ENCODE peak calls at places on chromosomes 11 and 22, in nine cellular contexts. Z is activated T-cell treated with anti-CD3 and anti-CD28 coated beads for 1 hour; C is kidney; K is right lobe of liver; I is occipital lobe; F is CD8-positive, alpha-beta memory T cell; G is DMS153; T is bronchial epithelial cell; W is activated CD8-positive, alpha-beta memory T cell treated with anti-CD3 and anti-CD28 coated beads for 1 hour. Y is an unnamed sample.

GRCh38 chr22:40414306-40414705 is 43.9 kb downstream of the SGSM3 start:
- DNase-seq in T (peak), Z (no peak), G (no peak), W (no peak), C (no peak), F (no peak), I (no peak), K (no peak), Y (no peak)

GRCh38 chr11:67510023-67510345 is 2.0 kb upstream of the CDK2AP2 start:
- DNase-seq in W (no peak), T (no peak), K (no peak), G (no peak), I (no peak), Z (no peak), F (no peak), C (no peak), Y (no peak)

GRCh38 chr22:38203090-38203810 is 1.5 kb downstream of the MAFF start:
- DNase-seq in W (no peak), Z (no peak), I (no peak), T (peak), G (peak), C (peak), K (peak), F (no peak), Y (no peak)

GRCh38 chr11:68855205-68855978 is 13.7 kb upstream of the CPT1A start:
- DNase-seq in G (no peak), Z (no peak), K (peak), I (no peak), W (no peak), C (peak), F (no peak), T (no peak), Y (peak)

GRCh38 chr22:25083414-25084166 is 116.1 kb upstream of the CRYBB3 start:
- DNase-seq in Z (no peak), G (no peak), F (no peak), C (no peak), I (no peak), K (no peak), W (no peak), T (no peak), Y (peak)

GRCh38 chr11:8671242-8671641 is 11.2 kb downstream of the TRIM66 start:
- DNase-seq in I (peak), W (no peak), G (no peak), Z (no peak), T (peak), K (no peak), C (no peak), F (no peak), Y (no peak)

GRCh38 chr11:102283088-102283487 is 34.2 kb upstream of the BIRC3 start:
- DNase-seq in K (no peak), C (no peak), W (no peak), F (no peak), T (no peak), Z (no peak), I (no peak), G (no peak), Y (no peak)

GRCh38 chr11:128757235-128757711 is 63.4 kb downstream of the FLI1 start:
- DNase-seq in Z (peak), I (no peak), W (peak), C (no peak), G (no peak), T (peak), F (peak), K (no peak), Y (no peak)

GRCh38 chr11:93573184-93573583 is 30.0 kb upstream of the SMCO4 start:
- DNase-seq in G (no peak), F (no peak), K (no peak), Z (no peak), W (no peak), T (peak), I (no peak), C (no peak), Y (no peak)

GRCh38 chr11:65260756-65261590 is 789 bp upstream of the POLA2 start:
- DNase-seq in K (no peak), G (no peak), T (no peak), I (no peak), F (no peak), C (peak), Z (no peak), W (no peak), Y (no peak)

GRCh38 chr11:86374586-86374985 is at the start of gene CCDC81:
- DNase-seq in T (no peak), I (no peak), F (no peak), G (no peak), W (no peak), Z (no peak), C (peak), K (no peak), Y (no peak)

GRCh38 chr22:36465232-36466021 is 16.0 kb downstream of the TXN2 start:
- DNase-seq in W (no peak), I (no peak), C (peak), Z (no peak), F (no peak), T (peak), K (peak), G (no peak), Y (no peak)

GRCh38 chr11:2930705-2931415 is 1.6 kb upstream of the PHLDA2 start:
- DNase-seq in T (peak), K (peak), G (peak), Z (no peak), F (no peak), C (peak), W (no peak), I (no peak), Y (peak)

GRCh38 chr11:1862588-1863351 is 9.9 kb downstream of the LSP1 start:
- DNase-seq in Z (no peak), T (peak), F (no peak), K (no peak), G (no peak), C (peak), I (no peak), W (no peak), Y (no peak)

GRCh38 chr11:126695293-126695692 is 305.3 kb downstream of the KIRREL3 start:
- DNase-seq in T (no peak), F (no peak), G (no peak), W (no peak), I (no peak), K (no peak), C (no peak), Z (no peak), Y (no peak)

GRCh38 chr11:43788394-43788793 is 92.2 kb upstream of the ALKBH3 start:
- DNase-seq in T (no peak), C (no peak), F (no peak), W (no peak), K (no peak), Z (no peak), G (no peak), I (no peak), Y (no peak)

GRCh38 chr11:44992181-44992582 is 41.5 kb upstream of the TP53I11 start:
- DNase-seq in G (no peak), W (no peak), Z (no peak), F (no peak), I (no peak), K (no peak), T (no peak), C (no peak), Y (no peak)

GRCh38 chr11:126158054-126158791 is 53.2 kb downstream of the RPUSD4 start:
- DNase-seq in F (no peak), W (no peak), I (no peak), Z (no peak), G (no peak), T (no peak), K (no peak), C (no peak), Y (no peak)

GRCh38 chr22:49975543-49976389 is 15.2 kb downstream of the PIM3 start:
- DNase-seq in K (no peak), Z (no peak), I (no peak), C (peak), F (no peak), G (no peak), W (no peak), T (no peak), Y (peak)

GRCh38 chr11:64885367-64886286 is 7.2 kb upstream of the EHD1 start:
- DNase-seq in G (peak), I (no peak), F (no peak), T (peak), C (no peak), W (no peak), Z (no peak), K (no peak), Y (no peak)

GRCh38 chr11:124143034-124143433 is 27.8 kb downstream of the VWA5A start:
- DNase-seq in W (no peak), K (no peak), Z (no peak), C (no peak), G (no peak), T (no peak), F (no peak), I (no peak), Y (no peak)

GRCh38 chr22:50665212-50665611 is 7.4 kb upstream of the SHANK3 start:
- DNase-seq in K (no peak), F (no peak), Z (no peak), T (no peak), W (no peak), C (no peak), I (no peak), G (no peak), Y (no peak)

GRCh38 chr11:27201454-27202302 is 161.1 kb downstream of the BBOX1 start:
- DNase-seq in C (peak), I (no peak), T (peak), F (no peak), W (no peak), G (peak), Z (no peak), K (peak), Y (peak)

GRCh38 chr22:50702821-50703725 is 30.4 kb downstream of the SHANK3 start:
- DNase-seq in I (no peak), F (no peak), T (no peak), G (no peak), C (peak), W (no peak), K (peak), Z (no peak), Y (peak)

GRCh38 chr11:58028687-58029411 is 1.9 kb upstream of the OR6Q1 start:
- DNase-seq in Z (no peak), G (no peak), F (no peak), C (peak), W (no peak), I (no peak), K (no peak), T (no peak), Y (no peak)

GRCh38 chr11:113281052-113281725 is 33.2 kb upstream of the TTC12 start:
- DNase-seq in C (no peak), I (no peak), K (no peak), Z (no peak), W (no peak), G (no peak), F (no peak), T (no peak), Y (no peak)

GRCh38 chr11:7077101-7077500 is 11.7 kb upstream of the RBMXL2 start:
- DNase-seq in G (no peak), K (no peak), C (no peak), Z (no peak), W (no peak), I (no peak), T (no peak), F (no peak), Y (no peak)

GRCh38 chr11:117072517-117073218 is 25.6 kb downstream of the SIK3 start:
- DNase-seq in T (peak), K (no peak), I (no peak), F (no peak), C (no peak), W (no peak), Z (no peak), G (no peak), Y (no peak)

GRCh38 chr11:19650929-19651487 is 61.6 kb upstream of the NAV2 start:
- DNase-seq in G (no peak), F (no peak), T (no peak), Z (no peak), I (no peak), C (no peak), K (no peak), W (no peak), Y (no peak)

GRCh38 chr11:114053406-114053805 is 6.1 kb upstream of the ZBTB16 start:
- DNase-seq in I (no peak), W (no peak), F (no peak), K (no peak), G (no peak), Z (no peak), T (no peak), C (no peak), Y (no peak)

GRCh38 chr22:30094804-30095203 is 14.5 kb downstream of the HORMAD2 start:
- DNase-seq in W (no peak), I (no peak), K (no peak), F (no peak), G (no peak), C (no peak), Z (no peak), T (no peak), Y (no peak)

GRCh38 chr11:34599406-34599901 is 21.4 kb upstream of the EHF start:
- DNase-seq in Z (no peak), G (no peak), W (no peak), F (no peak), K (no peak), T (peak), C (no peak), I (no peak), Y (no peak)

GRCh38 chr11:124950606-124951330 is 3.2 kb upstream of the CCDC15 start:
- DNase-seq in W (no peak), G (no peak), Z (no peak), T (no peak), C (no peak), F (no peak), K (no peak), I (no peak), Y (no peak)

GRCh38 chr11:71525938-71526495 is 1.1 kb upstream of the KRTAP5-7 start:
- DNase-seq in G (no peak), F (no peak), T (no peak), C (no peak), I (no peak), Z (no peak), K (peak), W (no peak), Y (no peak)

GRCh38 chr11:2750601-2751522 is 51.1 kb upstream of the KCNQ1OT1 start:
- DNase-seq in Z (no peak), I (no peak), T (no peak), C (peak), W (no peak), F (no peak), G (no peak), K (no peak), Y (peak)

GRCh38 chr22:19679476-19680099 is 34.7 kb upstream of the SEPTIN5 start:
- DNase-seq in C (peak), T (peak), K (no peak), F (peak), W (peak), G (no peak), I (no peak), Z (peak), Y (peak)

GRCh38 chr22:43429426-43429825 is 17.6 kb downstream of the MPPED1 start:
- DNase-seq in I (peak), K (no peak), C (no peak), Z (no peak), G (no peak), T (no peak), W (no peak), F (no peak), Y (no peak)